ENCODE peak calls at places on chromosomes 12 and 14, in nine cellular contexts. B is stomach, T is transverse colon, A is body of pancreas, Z is tibial nerve, M is spleen, J is GM12891, W is heart left ventricle, E is gastrocnemius medialis. L is an unnamed sample.
A peak's percentile ranks its signal among the peaks of the same experiment; 100 is the strongest.

GRCh38 chr12:3313066-3313465 is 177.9 kb upstream of the PRMT8 start:
- DNase-seq in Z (no peak), W (peak; percentile 30), T (no peak), A (no peak), E (no peak), J (no peak), M (no peak), B (no peak), L (no peak)

GRCh38 chr12:75623631-75624118 is 112.3 kb upstream of the KRR1 start:
- DNase-seq in J (no peak), M (no peak), Z (no peak), T (no peak), A (no peak), B (no peak), W (no peak), E (no peak), L (peak; percentile 15)

GRCh38 chr14:79369359-79370332 is 841.7 kb downstream of the DIO2 start:
- DNase-seq in Z (no peak), A (peak; percentile 59), M (no peak), J (no peak), W (no peak), B (no peak), E (no peak), T (no peak), L (peak; percentile 5)

GRCh38 chr12:67919406-67919805 is 69.8 kb upstream of the IFNG-AS1 start:
- DNase-seq in W (no peak), A (no peak), E (no peak), T (no peak), B (no peak), Z (no peak), J (no peak), M (no peak), L (no peak)

GRCh38 chr14:68794130-68794855 is 1.4 kb upstream of the ZFP36L1 start:
- DNase-seq in M (peak; percentile 97), T (peak; percentile 85), E (peak; percentile 89), Z (peak; percentile 87), J (no peak), W (peak; percentile 92), B (peak; percentile 85), A (peak; percentile 90), L (no peak)

GRCh38 chr14:91327201-91327600 is 82.7 kb upstream of the GPR68 start:
- DNase-seq in Z (no peak), E (no peak), M (peak; percentile 73), A (no peak), J (no peak), W (no peak), T (no peak), B (no peak), L (no peak)

GRCh38 chr12:121709478-121709890 is 3.1 kb upstream of the TMEM120B start:
- DNase-seq in M (no peak), T (no peak), Z (no peak), E (no peak), A (peak; percentile 24), W (peak; percentile 6), B (no peak), J (no peak), L (no peak)

GRCh38 chr12:104064842-104065441 is 611 bp downstream of the HCFC2 start:
- DNase-seq in W (peak; percentile 34), Z (no peak), B (no peak), A (peak; percentile 20), M (peak; percentile 78), T (peak; percentile 21), J (no peak), E (no peak), L (no peak)

DNA sequence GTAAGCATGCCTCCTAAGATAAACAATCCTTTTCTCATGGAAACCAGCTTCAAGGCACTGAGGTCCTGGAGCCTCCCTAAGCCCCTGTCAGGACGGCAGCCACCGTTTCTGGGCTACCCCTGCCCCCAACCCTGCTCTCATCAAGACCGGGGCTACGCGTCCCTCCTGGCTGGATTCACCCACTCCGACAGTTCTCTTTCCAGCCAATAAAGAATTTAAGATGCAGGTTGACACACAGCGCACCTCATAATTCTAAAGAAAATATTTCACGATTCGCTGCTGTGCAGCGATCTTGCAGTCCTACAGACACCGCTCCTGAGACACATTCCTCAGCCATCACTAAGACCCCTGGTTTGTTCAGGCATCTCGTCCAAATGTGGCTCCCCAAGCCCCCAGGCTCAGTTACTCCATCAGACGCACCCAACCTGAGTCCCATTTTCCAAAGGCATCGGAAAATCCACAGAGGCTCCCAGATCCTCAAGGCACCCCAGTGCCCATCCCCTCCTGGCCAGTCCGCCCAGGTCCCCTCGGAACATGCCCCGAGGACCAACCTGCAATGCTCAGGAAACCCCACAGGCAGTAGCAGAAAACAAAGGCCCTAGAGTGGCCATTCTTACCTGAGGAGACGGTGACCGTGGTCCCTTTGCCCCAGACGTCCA is 336.3 kb downstream of the TMEM121 start:
- DNase-seq in J (peak; percentile 12), Z (peak; percentile 3), A (no peak), T (peak; percentile 8), W (no peak), E (no peak), M (peak; percentile 76), B (peak; percentile 20), L (no peak)
- TF ChIP-seq POLR2A in J (no peak), Z (no peak), A (no peak), T (no peak), W (no peak), E (no peak), M (no peak), B (no peak), L (no peak)

DNA sequence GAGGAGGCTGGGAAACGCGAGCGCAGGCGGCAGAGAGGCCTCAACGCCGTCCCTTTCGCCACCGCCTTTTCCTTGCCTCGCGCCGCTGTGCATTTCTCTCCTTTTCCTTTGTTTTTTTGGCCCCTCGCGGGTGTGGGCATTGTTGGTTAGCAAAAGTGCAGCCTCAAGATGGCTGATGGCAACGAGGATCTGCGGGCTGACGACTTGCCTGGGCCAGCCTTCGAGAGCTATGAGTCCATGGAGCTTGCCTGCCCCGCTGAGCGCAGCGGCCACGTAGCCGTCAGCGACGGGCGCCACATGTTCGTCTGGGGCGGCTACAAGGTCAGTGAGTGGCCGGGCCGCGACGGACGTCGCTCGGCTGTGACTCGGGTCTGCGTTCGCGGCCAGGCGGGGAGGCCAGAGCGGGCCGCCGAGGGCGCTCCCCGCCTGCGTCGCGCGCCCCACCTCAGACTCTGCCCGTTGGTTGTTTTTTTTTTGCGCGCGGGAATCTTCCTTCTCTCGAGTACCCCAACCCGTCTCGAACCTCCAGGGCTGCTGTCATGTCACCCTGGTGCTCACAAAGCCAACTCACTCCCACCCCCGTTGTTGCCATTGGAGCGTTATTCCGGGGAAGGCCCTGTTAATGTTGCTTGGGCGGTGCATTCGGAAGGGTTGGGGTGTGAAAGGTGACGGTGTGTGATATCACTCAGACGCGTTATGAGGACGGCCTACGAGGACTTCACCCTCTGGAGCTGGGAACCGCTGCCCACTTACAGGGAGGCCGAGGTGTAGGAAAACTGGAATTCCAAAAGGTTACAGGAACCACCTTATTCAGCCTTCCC is 558 bp downstream of the KLHDC2 start:
- DNase-seq in Z (no peak), W (peak; percentile 59), M (peak; percentile 92), E (peak; percentile 29), B (peak; percentile 65), T (peak; percentile 81), A (peak; percentile 56), J (peak; percentile 30), L (peak; percentile 28)
- TF ChIP-seq POLR2A in Z (no peak), W (no peak), M (no peak), E (no peak), B (no peak), T (peak; percentile 71), A (peak; percentile 29), J (peak; percentile 53), L (no peak)

DNA sequence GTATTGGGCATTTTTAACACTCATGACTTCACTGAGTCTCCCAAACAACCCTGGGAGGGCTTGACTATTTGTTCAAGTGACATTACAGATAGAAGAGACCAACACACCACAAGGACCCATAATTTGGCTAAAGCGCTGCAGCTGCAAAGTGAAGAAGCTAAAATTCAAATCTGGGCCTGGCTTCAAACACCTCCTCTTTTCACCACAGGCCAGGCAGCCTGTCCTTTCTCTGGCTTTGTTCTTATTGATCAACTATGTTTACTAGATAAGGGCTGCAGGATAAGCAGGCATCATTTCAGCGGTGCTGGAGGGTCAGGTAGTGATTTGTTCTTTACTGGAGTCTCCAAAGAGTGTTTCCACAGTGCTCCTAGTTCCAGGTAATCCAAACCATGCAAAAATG is 17.0 kb downstream of the CLMN start:
- DNase-seq in M (no peak), T (no peak), B (no peak), Z (no peak), J (no peak), E (no peak), W (no peak), A (no peak), L (no peak)
- TF ChIP-seq POLR2A in M (no peak), T (no peak), B (no peak), Z (no peak), J (no peak), E (no peak), W (no peak), A (no peak), L (no peak)

GRCh38 chr12:109902866-109903265 is 2.8 kb downstream of the TCHP start:
- DNase-seq in Z (no peak), M (no peak), T (no peak), B (no peak), J (no peak), W (no peak), A (no peak), E (no peak), L (no peak)

GRCh38 chr12:109900752-109901580 is 892 bp downstream of the TCHP start:
- DNase-seq in M (no peak), T (no peak), Z (no peak), W (no peak), B (no peak), A (no peak), J (no peak), E (no peak), L (peak; percentile 33)

GRCh38 chr12:109897029-109897428 is 3.0 kb upstream of the TCHP start:
- DNase-seq in E (no peak), T (no peak), J (no peak), B (no peak), A (no peak), Z (no peak), M (no peak), W (no peak), L (no peak)

GRCh38 chr12:109896188-109896587 is 3.9 kb upstream of the TCHP start:
- DNase-seq in E (no peak), Z (no peak), M (no peak), J (no peak), B (no peak), T (no peak), A (no peak), W (no peak), L (no peak)

DNA sequence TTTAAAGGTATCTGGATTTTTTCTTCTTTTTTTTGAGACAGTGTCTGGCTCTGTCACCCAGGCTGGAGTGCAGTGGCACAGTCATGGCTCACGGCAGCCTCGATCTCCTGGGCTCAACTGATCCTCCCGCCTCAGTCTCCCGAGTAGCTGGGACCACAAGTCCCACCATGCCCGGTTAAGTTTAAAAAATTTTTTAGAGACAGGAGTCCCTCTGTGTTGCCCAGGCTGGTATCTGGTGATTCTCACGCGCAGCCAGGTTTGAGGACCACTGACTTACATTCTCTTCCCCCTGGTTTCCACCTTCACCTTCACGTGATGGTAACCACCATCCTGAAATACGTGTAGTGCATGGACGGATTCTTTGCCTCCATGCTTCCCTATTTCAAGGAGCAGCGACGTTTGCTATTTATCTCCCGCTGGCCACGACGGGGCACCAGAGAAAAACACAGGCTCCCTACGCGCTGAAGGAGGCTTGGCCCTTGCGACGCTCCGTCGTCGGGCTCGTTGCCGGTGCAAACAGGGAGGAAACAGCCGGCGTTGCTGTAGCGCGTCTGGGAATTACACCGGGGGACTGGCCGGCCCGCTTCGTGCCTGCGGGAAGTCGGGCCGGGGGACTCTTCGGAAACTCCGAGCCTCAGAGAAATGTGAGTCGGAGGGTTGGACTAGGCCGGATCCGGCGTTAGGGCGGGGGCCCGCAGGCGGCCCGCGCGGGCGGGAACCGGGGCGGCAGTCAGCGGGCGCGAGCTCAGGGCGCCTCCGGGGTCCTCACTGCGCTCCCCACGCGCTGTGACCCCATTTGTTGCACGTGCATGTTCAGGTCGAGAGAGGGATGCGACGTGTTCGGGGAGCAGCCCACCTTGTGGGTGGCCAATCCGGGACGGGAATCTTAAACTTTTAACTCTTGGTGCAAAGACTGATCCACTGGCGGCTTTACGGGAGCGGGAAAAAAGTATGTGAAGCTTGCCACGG is at the start of gene TCHP:
- DNase-seq in M (peak; percentile 96), W (peak; percentile 90), J (peak; percentile 87), E (peak; percentile 74), A (peak; percentile 87), B (peak; percentile 85), T (peak; percentile 88), Z (peak; percentile 66), L (peak; percentile 81)
- TF ChIP-seq POLR2A in M (no peak), W (no peak), J (peak; percentile 65), E (no peak), A (peak; percentile 63), B (no peak), T (peak; percentile 24), Z (no peak), L (peak; percentile 62)